ENCODE peak calls at places on chromosomes 2 and 18, in six cellular contexts. M is right atrium auricular region, Z is epithelial cell of prostate, F is aorta, V is A549, L is suprapubic skin. T is an unnamed sample.

GRCh38 chr2:30267161-30267568 is 35.8 kb downstream of the LBH start:
- DNase-seq in M (no peak), Z (no peak), L (no peak), F (no peak), V (no peak), T (no peak)

GRCh38 chr2:101223814-101224231 is 28.9 kb upstream of the CNOT11 start:
- DNase-seq in L (no peak), F (no peak), Z (no peak), M (no peak), V (no peak), T (no peak)

GRCh38 chr2:110958720-110959119 is 162.0 kb upstream of the BCL2L11 start:
- DNase-seq in F (no peak), Z (no peak), M (no peak), V (no peak), L (no peak), T (no peak)

GRCh38 chr2:19349911-19350677 is 8.3 kb downstream of the OSR1 start:
- DNase-seq in M (peak; percentile 67), V (no peak), F (peak; percentile 87), Z (no peak), L (no peak), T (peak; percentile 72)

GRCh38 chr18:44149706-44150105 is 531.0 kb upstream of the SETBP1 start:
- DNase-seq in Z (peak; percentile 74), M (no peak), V (no peak), L (no peak), F (no peak), T (no peak)

GRCh38 chr2:148026573-148026972 is 5.7 kb downstream of the MBD5 start:
- DNase-seq in L (no peak), M (no peak), V (no peak), F (no peak), Z (no peak), T (no peak)

GRCh38 chr2:10428355-10428754 is 19.8 kb downstream of the ODC1 start:
- DNase-seq in L (no peak), F (no peak), M (no peak), V (no peak), Z (no peak), T (peak; percentile 20)

GRCh38 chr2:158291544-158292175 is 164.9 kb downstream of the CCDC148 start:
- DNase-seq in L (no peak), V (no peak), F (no peak), M (no peak), Z (no peak), T (no peak)

GRCh38 chr2:177394622-177395021 is 2.0 kb downstream of the AGPS start:
- DNase-seq in F (no peak), Z (no peak), V (no peak), L (no peak), M (no peak), T (no peak)

GRCh38 chr2:144519934-144520717 is at the start of gene ZEB2:
- DNase-seq in V (peak; percentile 22), F (peak; percentile 78), M (peak; percentile 84), Z (no peak), L (no peak), T (no peak)

GRCh38 chr2:120939595-120940318 is 204.1 kb downstream of the GLI2 start:
- DNase-seq in Z (no peak), L (no peak), F (no peak), V (peak; percentile 56), M (no peak), T (no peak)

GRCh38 chr2:120430501-120430830 is 84.5 kb downstream of the INHBB start:
- DNase-seq in Z (no peak), F (no peak), V (no peak), M (no peak), L (no peak), T (no peak)

GRCh38 chr2:127053731-127054603 is 53.0 kb downstream of the BIN1 start:
- DNase-seq in L (no peak), M (no peak), V (no peak), F (peak; percentile 42), Z (no peak), T (no peak)

GRCh38 chr18:12838178-12838634 is 45.8 kb downstream of the PTPN2 start:
- DNase-seq in V (peak; percentile 65), F (peak; percentile 55), Z (peak; percentile 95), M (no peak), L (no peak), T (no peak)

GRCh38 chr2:70141754-70142589 is 48.8 kb downstream of the C2orf42 start:
- DNase-seq in M (no peak), V (peak; percentile 51), L (peak; percentile 90), Z (no peak), F (no peak), T (peak; percentile 89)

GRCh38 chr2:204046145-204046544 is 109.6 kb downstream of the ICOS start:
- DNase-seq in M (no peak), Z (no peak), L (no peak), V (no peak), F (no peak), T (no peak)

GRCh38 chr2:120638450-120638849 is 97.2 kb upstream of the GLI2 start:
- DNase-seq in M (no peak), L (no peak), F (no peak), V (no peak), Z (no peak), T (no peak)

GRCh38 chr2:236642125-236642524 is 72.5 kb downstream of the ACKR3 start:
- DNase-seq in M (peak; percentile 66), V (no peak), Z (no peak), F (peak; percentile 58), L (peak; percentile 74), T (no peak)
- H3K27ac ChIP-seq in M (peak overlapping the region; percentile 62), V (peak overlapping the region; percentile 72), Z (peak overlapping the region; percentile 49), F (peak overlapping the region; percentile 34), L (peak overlapping the region; percentile 77), T (no peak overlapping the region)

GRCh38 chr2:131037398-131038257 is 55.6 kb downstream of the FAM168B start:
- DNase-seq in V (no peak), M (peak; percentile 53), Z (no peak), F (no peak), L (peak; percentile 47), T (no peak)
- H3K27ac ChIP-seq in V (no peak overlapping the region), M (no peak overlapping the region), Z (no peak overlapping the region), F (no peak overlapping the region), L (no peak overlapping the region), T (no peak overlapping the region)

GRCh38 chr2:54429055-54429454 is 27.1 kb upstream of the SPTBN1 start:
- DNase-seq in Z (no peak), M (no peak), V (no peak), F (no peak), L (no peak), T (no peak)
- H3K27ac ChIP-seq in Z (no peak overlapping the region), M (peak overlapping the region; percentile 71), V (no peak overlapping the region), F (no peak overlapping the region), L (peak overlapping the region; percentile 73), T (no peak overlapping the region)

GRCh38 chr2:8600456-8600855 is 81.4 kb upstream of the ID2 start:
- DNase-seq in M (no peak), Z (no peak), L (peak; percentile 68), V (no peak), F (no peak), T (no peak)
- H3K27ac ChIP-seq in M (no peak overlapping the region), Z (no peak overlapping the region), L (no peak overlapping the region), V (peak overlapping the region; percentile 48), F (no peak overlapping the region), T (no peak overlapping the region)

GRCh38 chr18:4641969-4642368 is 186.9 kb upstream of the DLGAP1 start:
- DNase-seq in F (no peak), Z (no peak), L (no peak), V (no peak), M (no peak), T (no peak)

GRCh38 chr18:4640349-4641012 is 185.4 kb upstream of the DLGAP1 start:
- DNase-seq in L (no peak), M (no peak), V (no peak), Z (no peak), F (no peak), T (no peak)

GRCh38 chr18:4636957-4637356 is 181.8 kb upstream of the DLGAP1 start:
- DNase-seq in V (no peak), Z (no peak), M (no peak), L (no peak), F (no peak), T (no peak)

GRCh38 chr18:4639628-4640310 is 184.7 kb upstream of the DLGAP1 start:
- DNase-seq in F (no peak), L (no peak), V (no peak), M (no peak), Z (no peak), T (no peak)

GRCh38 chr18:4638680-4639079 is 183.6 kb upstream of the DLGAP1 start:
- DNase-seq in V (no peak), M (no peak), L (no peak), Z (no peak), F (no peak), T (no peak)
- H3K27ac ChIP-seq in V (no peak overlapping the region), M (no peak overlapping the region), L (no peak overlapping the region), Z (no peak overlapping the region), F (no peak overlapping the region), T (no peak overlapping the region)

DNA sequence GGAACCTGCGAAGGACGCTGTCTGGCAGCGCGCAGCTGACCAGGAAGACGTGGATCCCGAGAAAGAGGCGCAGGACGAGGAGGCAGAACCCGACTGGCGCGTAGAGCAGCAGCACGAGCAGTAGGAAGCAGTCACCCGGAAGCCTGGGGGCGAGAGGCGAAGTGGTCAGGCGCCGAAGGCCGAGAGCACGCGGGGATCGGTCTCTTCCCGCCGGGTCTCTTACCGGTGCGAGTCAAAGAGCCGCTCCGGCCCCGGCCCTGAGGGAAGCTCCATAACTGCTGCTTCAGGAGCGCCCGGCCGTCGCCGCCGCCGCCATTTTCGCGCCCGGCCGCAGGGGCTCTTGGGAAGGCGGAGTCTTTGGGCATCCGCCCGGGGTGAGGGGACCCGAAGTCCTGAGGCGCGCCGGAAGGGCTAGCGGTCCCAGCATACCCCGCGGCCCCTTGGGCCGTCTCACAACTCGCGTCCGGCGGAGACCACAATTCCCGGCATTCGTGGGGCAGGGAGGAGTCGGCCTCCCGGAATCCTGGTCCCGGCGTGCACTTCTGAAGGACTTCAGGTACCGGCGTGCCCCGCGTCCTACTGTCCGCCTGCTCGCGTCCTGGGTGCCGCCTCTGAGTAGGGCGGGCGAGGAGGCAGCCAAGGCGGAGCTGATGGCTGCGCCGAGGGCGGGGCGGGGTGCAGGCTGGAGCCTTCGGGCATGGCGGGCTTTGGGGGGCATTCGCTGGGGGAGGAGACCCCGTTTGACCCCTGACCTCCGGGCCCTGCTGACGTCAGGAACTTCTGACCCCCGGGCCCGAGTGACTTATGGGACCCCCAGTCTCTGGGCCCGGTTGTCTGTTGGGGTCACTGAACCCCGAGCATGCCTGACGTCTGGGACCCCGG is at the start of the genes AUP1 and HTRA2:
- DNase-seq in F (peak; percentile 100), Z (peak; percentile 96), M (peak; percentile 98), L (peak; percentile 99), V (peak; percentile 100), T (peak; percentile 99)
- H3K27ac ChIP-seq in F (no peak within 1 kb of the TSS), Z (peak within 1 kb of the TSS; percentile 81), M (peak within 1 kb of the TSS; percentile 87), L (peak within 1 kb of the TSS; percentile 92), V (peak within 1 kb of the TSS; percentile 96), T (peak within 1 kb of the TSS; percentile 79)

DNA sequence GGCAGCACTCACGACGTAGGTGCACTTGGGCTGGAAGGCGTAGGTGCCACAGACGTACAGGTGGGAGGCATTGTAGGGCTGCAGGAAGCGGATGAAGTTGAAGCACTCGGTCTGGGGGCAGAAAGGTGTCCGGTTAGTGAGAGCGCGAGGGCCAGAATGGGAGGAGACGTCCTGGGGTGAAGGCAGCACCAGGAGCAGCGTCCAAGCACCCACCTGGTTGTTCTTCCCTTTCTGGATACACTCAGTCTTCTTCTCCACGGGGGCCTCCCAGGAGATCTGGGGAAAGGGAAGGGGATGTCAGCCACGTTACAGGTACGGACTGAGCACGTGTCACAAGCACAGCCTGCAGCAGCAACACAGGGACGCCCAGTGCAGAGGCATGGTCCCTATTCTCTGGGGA is 4.2 kb downstream of the SEMA4C start:
- DNase-seq in Z (no peak), M (no peak), F (no peak), L (no peak), V (no peak), T (no peak)
- H3K27ac ChIP-seq in Z (no peak overlapping the region), M (no peak overlapping the region), F (no peak overlapping the region), L (no peak overlapping the region), V (no peak overlapping the region), T (no peak overlapping the region)